ENCODE peak calls at places on chromosomes 2 and 18, in six cellular contexts. K is natural killer cell, R is GM23338, B is body of pancreas, G is foreskin keratinocyte, T is NB4. P is an unnamed sample.

GRCh38 chr2:45871541-45871940 is 220.1 kb downstream of the PRKCE start:
- DNase-seq in K (no peak), R (no peak), B (no peak), G (no peak), T (no peak), P (no peak)

GRCh38 chr2:218001629-218002028 is 1.2 kb downstream of the TNS1 start:
- DNase-seq in K (no peak), R (no peak), B (peak), G (no peak), T (no peak), P (no peak)

GRCh38 chr18:57806891-57807280 is 3.8 kb upstream of the ATP8B1 start:
- DNase-seq in K (no peak), R (no peak), B (no peak), G (peak), T (no peak), P (peak)

GRCh38 chr2:73290049-73290839 is 3.1 kb downstream of the EGR4 start:
- DNase-seq in K (no peak), R (peak), B (peak), G (peak), T (peak), P (peak)

GRCh38 chr2:9103663-9104277 is 100.3 kb upstream of the MBOAT2 start:
- DNase-seq in K (no peak), R (peak), B (no peak), G (no peak), T (no peak), P (no peak)

GRCh38 chr2:9311488-9311887 is 104.9 kb downstream of the ASAP2 start:
- DNase-seq in K (no peak), R (no peak), B (peak), G (peak), T (no peak), P (peak)

GRCh38 chr18:80227472-80227871 is 19.8 kb downstream of the PARD6G start:
- DNase-seq in K (no peak), R (no peak), B (no peak), G (no peak), T (no peak), P (no peak)

GRCh38 chr18:40673150-40673549 is 1281.9 kb upstream of the PIK3C3 start:
- DNase-seq in K (no peak), R (no peak), B (no peak), G (no peak), T (no peak), P (no peak)

GRCh38 chr2:52933878-52934277 is 833.7 kb upstream of the CHAC2 start:
- DNase-seq in K (no peak), R (no peak), B (no peak), G (no peak), T (no peak), P (peak)

GRCh38 chr2:186486651-186487647 is 889 bp downstream of the ZC3H15 start:
- DNase-seq in K (no peak), R (no peak), B (no peak), G (peak), T (peak), P (peak)

GRCh38 chr2:204019572-204020501 is 83.3 kb downstream of the ICOS start:
- DNase-seq in K (no peak), R (no peak), B (no peak), G (peak), T (no peak), P (no peak)

GRCh38 chr2:100924520-100925451 is 77.3 kb upstream of the RPL31 start:
- DNase-seq in K (no peak), R (no peak), B (no peak), G (no peak), T (no peak), P (peak)

GRCh38 chr2:46564350-46564749 is 85.0 kb downstream of the TMEM247 start:
- DNase-seq in K (no peak), R (no peak), B (no peak), G (no peak), T (no peak), P (no peak)

DNA sequence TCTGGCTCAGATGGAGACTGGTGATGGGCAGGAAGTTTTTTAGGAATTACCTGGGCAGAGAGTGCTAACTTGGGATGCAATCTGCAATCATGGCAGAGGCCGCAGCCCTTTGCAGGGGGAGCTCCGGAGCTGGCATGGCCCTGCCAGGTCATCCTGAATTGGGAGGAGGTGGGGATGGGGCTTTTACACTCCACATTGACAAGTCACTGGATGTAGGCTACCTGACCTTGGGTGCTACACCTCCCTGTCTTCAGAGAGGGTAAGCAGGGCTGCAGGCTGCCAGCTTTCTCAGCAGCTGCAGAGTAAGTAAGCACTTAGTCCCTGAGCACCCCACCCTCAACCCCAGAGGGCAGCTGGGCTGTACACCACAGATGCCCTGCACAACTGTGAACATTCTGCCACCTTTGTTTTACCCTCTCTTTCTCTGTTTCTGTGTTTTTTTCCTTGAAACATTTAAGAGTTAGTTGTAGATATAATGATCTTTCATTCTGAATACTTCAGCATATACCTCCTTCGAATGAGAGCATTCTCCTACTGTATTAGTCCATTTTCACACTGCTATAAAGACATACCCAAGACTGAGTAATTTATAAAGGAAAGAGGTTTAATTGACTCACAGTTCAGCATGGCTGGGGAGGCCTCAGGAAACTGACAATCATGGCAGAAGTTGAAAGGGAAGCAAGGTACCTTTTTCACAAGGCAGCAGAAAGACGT is 6.8 kb upstream of the HS1BP3 start:
- DNase-seq in K (no peak), R (peak), B (no peak), G (no peak), T (no peak), P (no peak)
- TF ChIP-seq CTCF in K (no peak), R (peak), B (no peak), G (no peak), T (no peak), P (no peak)

DNA sequence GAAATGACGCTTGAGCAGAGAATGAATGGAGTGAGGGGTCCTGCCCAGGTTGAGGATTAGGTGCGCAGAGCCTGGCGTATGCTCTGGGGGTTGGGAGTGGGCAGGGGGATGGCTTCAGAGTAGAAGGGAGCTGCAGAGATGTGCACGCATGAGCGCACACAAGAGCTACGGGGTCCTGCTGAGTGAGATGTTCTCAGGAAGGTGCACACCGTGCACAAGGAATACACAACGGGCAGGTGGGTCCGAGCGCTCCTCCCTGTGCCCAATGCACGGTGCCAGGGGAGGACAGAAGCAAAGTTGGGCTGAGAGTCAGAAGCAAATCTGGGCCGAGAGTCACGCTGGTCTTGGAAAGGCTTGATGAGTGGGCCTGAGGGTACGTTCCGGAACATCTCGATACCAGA is 25.5 kb downstream of the TWIST2 start:
- DNase-seq in K (no peak), R (no peak), B (no peak), G (no peak), T (no peak), P (no peak)
- TF ChIP-seq CTCF in K (no peak), R (no peak), B (no peak), G (no peak), T (no peak), P (no peak)

DNA sequence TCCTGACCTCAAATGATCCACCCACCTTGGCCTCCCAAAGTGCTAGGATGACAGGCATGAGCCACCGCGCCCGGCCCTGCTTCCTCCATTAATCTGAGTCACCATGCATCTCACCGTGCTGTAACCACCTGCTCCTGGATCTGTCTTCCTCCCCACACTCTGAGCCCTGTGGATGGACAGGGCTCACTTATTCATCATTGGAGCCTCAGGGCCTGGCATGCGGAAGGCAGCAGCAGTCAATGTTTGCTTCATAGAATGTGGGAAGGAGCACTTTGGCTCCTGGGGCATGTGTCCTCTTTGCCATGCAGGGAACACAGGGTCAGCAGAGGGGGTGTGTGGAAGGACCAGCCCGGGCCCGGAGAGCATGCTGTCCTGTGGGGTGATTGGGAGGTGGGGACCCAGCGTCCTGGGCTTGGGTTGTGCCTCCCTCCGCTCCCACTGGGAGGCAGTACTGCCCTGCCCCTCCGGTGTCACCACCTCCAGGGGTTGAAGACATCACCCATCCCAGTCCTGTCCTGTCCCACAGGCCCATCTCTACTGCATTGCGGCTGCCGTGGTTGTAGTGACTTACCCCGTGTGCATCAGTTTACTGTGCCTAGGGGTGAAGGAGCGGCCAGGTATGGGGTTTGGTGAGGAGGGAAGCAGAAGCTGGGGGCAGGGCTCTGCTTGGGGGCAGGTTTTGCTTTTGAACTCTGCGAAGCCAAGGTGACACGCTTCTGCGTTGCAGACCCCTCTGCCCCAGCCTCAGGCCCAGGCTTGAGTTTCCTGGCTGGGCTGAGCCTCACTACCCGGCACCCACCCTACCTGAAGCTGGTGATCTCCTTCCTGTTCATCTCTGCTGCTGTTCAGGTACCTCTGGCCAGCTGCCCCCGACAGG is 11.5 kb downstream of the MFSD2B start:
- DNase-seq in K (no peak), R (peak), B (peak), G (peak), T (peak), P (no peak)
- TF ChIP-seq CTCF in K (no peak), R (peak), B (peak), G (peak), T (peak), P (peak)

DNA sequence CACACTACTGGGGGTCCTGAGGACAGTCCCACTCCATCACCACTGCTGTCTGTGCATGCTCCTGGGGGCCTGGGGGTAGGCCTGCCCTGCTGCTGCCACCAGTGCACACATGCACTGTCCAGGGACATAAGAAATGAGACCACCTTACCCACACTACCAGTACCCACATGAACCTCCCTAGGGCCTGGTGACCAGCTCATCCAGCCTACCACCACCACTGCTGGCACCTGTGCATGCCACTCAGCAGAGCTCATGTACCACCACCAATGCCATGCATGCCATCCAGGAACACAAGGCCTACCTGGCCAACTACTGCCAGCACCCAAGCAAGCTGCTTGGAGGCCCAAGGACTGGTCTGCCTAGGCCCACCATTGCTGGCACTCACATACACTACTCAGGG is 112.8 kb downstream of the BARD1 start:
- DNase-seq in K (no peak), R (no peak), B (no peak), G (no peak), T (no peak), P (no peak)
- TF ChIP-seq CTCF in K (no peak), R (no peak), B (no peak), G (no peak), T (no peak), P (no peak)

P was measured in cardiac fibroblast.